ENCODE peak calls at places on chromosomes 3 and 15, in nine cellular contexts. K, A, X, B, W, V, I, P and H are unnamed samples.

GRCh38 chr3:12818773-12819172 is 22.3 kb downstream of the CAND2 start:
- DNase-seq in K (no peak), A (no peak), X (no peak), B (no peak), W (no peak), V (no peak), I (no peak), P (peak; percentile 1), H (no peak)

GRCh38 chr3:72563690-72564370 is 284.4 kb downstream of the SHQ1 start:
- DNase-seq in K (no peak), A (no peak), X (no peak), B (no peak), W (no peak), V (no peak), I (no peak), P (no peak), H (no peak)

GRCh38 chr3:90011136-90011535 is 903.7 kb downstream of the EPHA3 start:
- DNase-seq in K (no peak), A (no peak), X (no peak), B (no peak), W (no peak), V (no peak), I (no peak), P (no peak), H (no peak)

GRCh38 chr3:122313261-122313660 is 11.8 kb upstream of the CSTA start:
- DNase-seq in K (no peak), A (no peak), X (peak; percentile 21), B (no peak), W (no peak), V (no peak), I (no peak), P (no peak), H (no peak)

GRCh38 chr15:97678677-97679076 is 281.8 kb upstream of the ARRDC4 start:
- DNase-seq in K (no peak), A (no peak), X (no peak), B (no peak), W (no peak), V (no peak), I (no peak), P (no peak), H (no peak)

GRCh38 chr3:100630664-100631063 is 21.3 kb downstream of the ADGRG7 start:
- DNase-seq in K (no peak), A (no peak), X (no peak), B (no peak), W (no peak), V (no peak), I (no peak), P (no peak), H (no peak)

GRCh38 chr3:179288845-179289244 is 34.0 kb upstream of the ZNF639 start:
- DNase-seq in K (no peak), A (no peak), X (no peak), B (no peak), W (no peak), V (no peak), I (no peak), P (no peak), H (no peak)

GRCh38 chr3:186895406-186895805 is 34.9 kb upstream of the ST6GAL1 start:
- DNase-seq in K (no peak), A (no peak), X (no peak), B (no peak), W (no peak), V (no peak), I (no peak), P (no peak), H (no peak)

GRCh38 chr3:127604546-127605165 is 6.4 kb downstream of the MCM2 start:
- DNase-seq in K (no peak), A (no peak), X (no peak), B (no peak), W (no peak), V (no peak), I (no peak), P (peak; percentile 70), H (no peak)
- TF ChIP-seq POLR2AphosphoS5 in K (no peak), A (no peak), X (no peak), B (no peak), W (no peak), V (no peak), I (no peak), P (no peak), H (no peak)

GRCh38 chr3:11654166-11654565 is 10.5 kb upstream of the VGLL4 start:
- DNase-seq in K (no peak), A (no peak), X (no peak), B (no peak), W (no peak), V (no peak), I (no peak), P (no peak), H (no peak)

GRCh38 chr3:11653298-11654055 is 9.8 kb upstream of the VGLL4 start:
- DNase-seq in K (no peak), A (peak; percentile 57), X (no peak), B (no peak), W (no peak), V (no peak), I (peak; percentile 60), P (no peak), H (no peak)

GRCh38 chr3:11651900-11652299 is 8.2 kb upstream of the VGLL4 start:
- DNase-seq in K (no peak), A (peak; percentile 29), X (no peak), B (no peak), W (no peak), V (peak; percentile 21), I (no peak), P (no peak), H (no peak)

GRCh38 chr3:11650391-11650790 is 6.7 kb upstream of the VGLL4 start:
- DNase-seq in K (no peak), A (no peak), X (no peak), B (no peak), W (no peak), V (no peak), I (no peak), P (no peak), H (no peak)

GRCh38 chr3:11651477-11651876 is 7.8 kb upstream of the VGLL4 start:
- DNase-seq in K (no peak), A (no peak), X (no peak), B (no peak), W (no peak), V (no peak), I (no peak), P (no peak), H (no peak)
- TF ChIP-seq POLR2AphosphoS5 in K (no peak), A (no peak), X (no peak), B (no peak), W (no peak), V (no peak), I (no peak), P (no peak), H (no peak)

GRCh38 chr15:40367038-40367672 is 9.1 kb downstream of the DISP2 start:
- DNase-seq in K (no peak), A (no peak), X (no peak), B (no peak), W (peak; percentile 66), V (no peak), I (peak; percentile 63), P (peak; percentile 78), H (no peak)

GRCh38 chr15:40368701-40369473 is 10.9 kb downstream of the DISP2 start:
- DNase-seq in K (no peak), A (no peak), X (no peak), B (no peak), W (no peak), V (no peak), I (no peak), P (peak; percentile 82), H (no peak)

GRCh38 chr15:40369474-40369869 is 11.5 kb downstream of the DISP2 start:
- DNase-seq in K (no peak), A (no peak), X (no peak), B (no peak), W (no peak), V (no peak), I (no peak), P (no peak), H (no peak)

GRCh38 chr15:40366204-40367037 is 8.4 kb downstream of the DISP2 start:
- DNase-seq in K (no peak), A (no peak), X (no peak), B (no peak), W (no peak), V (no peak), I (no peak), P (no peak), H (no peak)

DNA sequence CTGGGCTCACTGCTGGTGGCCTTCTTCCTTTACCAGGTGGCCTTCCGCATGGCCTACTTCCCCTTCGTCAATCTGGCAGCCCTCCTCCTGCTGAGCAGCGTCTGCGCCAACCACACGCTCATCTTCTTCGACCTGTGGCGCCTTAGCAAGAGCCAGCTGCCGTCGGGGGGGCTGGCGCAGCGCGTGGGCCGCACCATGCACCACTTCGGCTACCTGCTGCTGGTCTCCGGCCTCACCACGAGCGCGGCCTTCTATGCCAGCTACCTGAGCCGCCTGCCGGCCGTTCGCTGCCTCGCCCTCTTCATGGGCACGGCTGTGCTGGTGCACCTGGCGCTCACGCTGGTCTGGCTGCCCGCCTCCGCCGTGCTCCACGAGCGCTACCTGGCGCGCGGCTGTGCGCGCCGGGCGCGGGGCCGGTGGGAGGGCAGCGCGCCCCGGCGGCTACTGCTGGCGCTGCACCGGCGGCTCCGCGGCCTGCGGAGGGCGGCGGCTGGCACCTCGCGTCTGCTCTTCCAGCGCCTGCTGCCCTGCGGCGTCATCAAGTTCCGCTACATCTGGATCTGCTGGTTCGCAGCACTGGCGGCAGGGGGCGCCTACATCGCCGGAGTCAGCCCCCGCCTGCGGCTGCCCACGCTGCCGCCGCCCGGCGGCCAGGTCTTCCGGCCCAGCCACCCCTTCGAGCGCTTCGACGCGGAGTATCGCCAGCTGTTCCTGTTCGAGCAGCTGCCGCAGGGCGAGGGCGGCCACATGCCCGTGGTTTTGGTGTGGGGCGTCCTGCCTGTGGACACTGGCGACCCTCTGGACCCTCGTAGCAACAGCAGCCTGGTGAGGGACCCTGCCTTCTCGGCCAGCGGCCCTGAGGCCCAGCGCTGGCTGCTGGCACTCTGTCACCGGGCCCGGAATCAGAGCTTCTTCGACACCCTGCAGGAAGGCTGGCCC is 9.9 kb downstream of the DISP2 start:
- DNase-seq in K (no peak), A (peak; percentile 75), X (peak; percentile 91), B (peak; percentile 94), W (peak; percentile 69), V (peak; percentile 81), I (peak; percentile 82), P (peak; percentile 98), H (no peak)
- TF ChIP-seq POLR2AphosphoS5 in K (no peak), A (no peak), X (peak; percentile 65), B (no peak), W (peak; percentile 14), V (peak; percentile 50), I (peak; percentile 62), P (peak; percentile 85), H (no peak)

DNA sequence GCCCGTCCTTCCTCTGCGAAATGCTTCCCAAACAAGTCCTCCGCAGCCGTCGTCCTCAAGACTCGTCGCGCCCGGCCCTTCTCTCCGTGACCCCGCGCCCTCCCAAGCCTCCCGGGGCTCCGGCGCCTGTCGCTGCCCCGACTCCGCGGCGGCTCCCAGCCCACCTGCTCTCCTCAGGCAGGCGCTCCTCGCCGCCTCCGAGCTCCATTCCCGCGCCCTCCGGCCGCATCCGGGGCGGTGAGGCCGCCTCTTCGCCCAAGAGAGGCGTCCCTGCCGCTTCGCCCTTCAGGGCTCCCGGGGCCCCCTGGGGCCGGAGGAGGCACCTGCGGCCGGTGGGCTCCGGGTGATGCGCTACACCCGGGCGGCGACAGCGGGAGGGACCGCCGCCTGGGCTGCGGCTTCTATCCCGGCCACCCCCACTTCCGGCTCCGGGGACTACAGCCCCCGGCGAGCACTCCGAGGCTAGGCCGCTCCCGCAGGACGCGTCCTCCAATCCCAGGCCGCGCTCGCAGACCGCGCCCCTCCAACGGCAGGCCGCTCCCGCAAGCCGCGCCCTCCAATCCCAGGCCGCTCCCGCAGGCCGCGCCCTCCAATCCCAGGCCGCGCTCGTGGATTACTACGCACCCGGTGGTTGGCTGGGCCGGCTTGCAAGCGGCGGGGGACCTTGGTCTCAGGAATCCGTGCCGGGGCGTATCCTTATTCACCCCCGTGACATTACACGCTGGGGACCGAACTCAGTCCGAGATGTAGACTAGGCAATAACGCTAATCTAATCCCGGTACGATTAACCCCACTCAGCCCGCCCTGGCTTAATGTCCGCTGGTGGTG is at the start of gene RUBCN:
- DNase-seq in K (no peak), A (peak; percentile 91), X (peak; percentile 96), B (peak; percentile 79), W (peak; percentile 94), V (peak; percentile 85), I (peak; percentile 94), P (peak; percentile 99), H (no peak)
- TF ChIP-seq POLR2AphosphoS5 in K (peak; percentile 90), A (peak; percentile 83), X (peak; percentile 64), B (peak; percentile 57), W (peak; percentile 32), V (peak; percentile 91), I (peak; percentile 89), P (peak; percentile 96), H (peak; percentile 85)